ENCODE peak calls at places on chromosomes 12 and 14, in eight cellular contexts. P, F, G, I, D, E, B and R are unnamed samples.

GRCh38 chr14:74619672-74620131 is 7.7 kb upstream of the LTBP2 start:
- DNase-seq in P (no peak), F (peak; percentile 80), G (peak; percentile 99), I (no peak), D (no peak), E (peak; percentile 63), B (no peak), R (no peak)

GRCh38 chr14:23384364-23385080 is 7.7 kb downstream of the CMTM5 start:
- DNase-seq in P (no peak), F (no peak), G (no peak), I (no peak), D (no peak), E (no peak), B (no peak), R (no peak)

GRCh38 chr12:120744922-120745493 is 19.4 kb downstream of the ACADS start:
- DNase-seq in P (peak; percentile 17), F (no peak), G (no peak), I (no peak), D (no peak), E (no peak), B (no peak), R (no peak)

GRCh38 chr12:2879853-2880252 is 2.8 kb downstream of the RHNO1 start:
- DNase-seq in P (no peak), F (no peak), G (no peak), I (no peak), D (no peak), E (no peak), B (no peak), R (no peak)

GRCh38 chr12:108231909-108232434 is 102.9 kb downstream of the WSCD2 start:
- DNase-seq in P (no peak), F (no peak), G (no peak), I (no peak), D (no peak), E (no peak), B (no peak), R (no peak)

GRCh38 chr12:47458273-47458672 is 247.6 kb downstream of the RPAP3 start:
- DNase-seq in P (no peak), F (peak; percentile 16), G (no peak), I (no peak), D (no peak), E (peak; percentile 48), B (peak; percentile 3), R (no peak)

GRCh38 chr14:47660158-47660557 is 15.2 kb downstream of the MDGA2 start:
- DNase-seq in P (no peak), F (no peak), G (no peak), I (no peak), D (no peak), E (no peak), B (no peak), R (no peak)

GRCh38 chr12:93115198-93115601 is 186.1 kb upstream of the EEA1 start:
- DNase-seq in P (no peak), F (no peak), G (peak; percentile 47), I (no peak), D (no peak), E (no peak), B (no peak), R (no peak)

GRCh38 chr14:67413806-67414769 is 2.1 kb upstream of the PLEK2 start:
- DNase-seq in P (no peak), F (peak; percentile 51), G (peak; percentile 91), I (no peak), D (no peak), E (peak; percentile 95), B (peak; percentile 88), R (no peak)

GRCh38 chr14:95699397-95699796 is 13.2 kb downstream of the TCL1B start:
- DNase-seq in P (peak; percentile 34), F (no peak), G (no peak), I (no peak), D (peak; percentile 50), E (no peak), B (no peak), R (no peak)

GRCh38 chr14:69005432-69006148 is 26.5 kb upstream of the ACTN1 start:
- DNase-seq in P (no peak), F (peak; percentile 77), G (peak; percentile 97), I (peak; percentile 17), D (no peak), E (peak; percentile 91), B (peak; percentile 47), R (no peak)

DNA sequence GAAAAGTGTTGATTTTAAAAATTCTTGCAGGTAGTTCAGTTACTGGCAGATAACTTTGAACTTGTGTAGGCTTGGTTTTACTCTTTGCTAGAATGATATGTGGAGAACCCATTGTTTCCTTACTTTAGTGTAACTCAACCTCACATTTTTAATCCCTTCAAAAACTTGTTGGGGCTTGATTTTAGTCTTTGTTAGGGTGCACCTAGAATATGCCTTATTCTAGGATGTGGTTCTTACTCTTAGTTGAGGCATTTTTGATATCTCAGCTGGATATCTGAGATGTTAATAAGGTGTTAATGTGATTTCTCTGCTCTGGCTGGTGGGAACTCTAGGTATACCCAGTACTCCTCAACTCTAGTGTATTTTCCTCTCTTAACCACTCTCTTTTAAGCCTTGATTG is 10.0 kb downstream of the MNAT1 start:
- DNase-seq in P (no peak), F (no peak), G (no peak), I (no peak), D (no peak), E (no peak), B (no peak), R (no peak)
- H3K79me2 ChIP-seq in P (peaks cover 97% of the 10 kb centered on the region), F (peaks cover 94% of the 10 kb centered on the region), G (peaks cover 97% of the 10 kb centered on the region), I (peaks cover 96% of the 10 kb centered on the region), D (peaks cover 85% of the 10 kb centered on the region), E (peaks cover 93% of the 10 kb centered on the region), B (peaks cover 79% of the 10 kb centered on the region), R (peaks cover 36% of the 10 kb centered on the region)

GRCh38 chr14:104926619-104927431 is 2.1 kb downstream of the PLD4 start:
- DNase-seq in P (peak; percentile 20), F (no peak), G (no peak), I (no peak), D (peak; percentile 91), E (no peak), B (no peak), R (peak; percentile 76)
- TF ChIP-seq EZH2phosphoT487 in P (no peak), F (no peak), G (no peak), I (no peak), D (no peak), E (no peak), B (no peak), R (no peak)

DNA sequence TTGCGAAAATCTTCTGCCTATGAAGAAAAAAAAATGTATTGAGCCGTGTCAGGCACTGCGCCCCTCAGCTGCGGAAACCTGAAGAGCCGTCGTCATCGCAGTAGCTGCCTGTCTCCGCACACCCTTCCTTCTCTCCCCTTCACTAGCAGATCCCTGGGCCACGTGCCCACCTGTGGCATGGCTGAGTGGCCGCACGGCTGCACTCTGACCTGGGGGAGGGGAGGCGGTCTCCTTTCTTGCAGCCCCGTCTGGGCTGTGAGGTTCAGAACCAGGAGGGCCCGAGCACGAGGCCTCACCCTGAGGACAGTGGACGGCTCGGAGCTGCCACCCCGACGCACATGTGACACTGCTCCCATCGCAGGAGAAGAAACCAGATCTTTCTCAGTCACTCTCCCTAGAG is 24.9 kb downstream of the PGAM5 start:
- DNase-seq in P (no peak), F (no peak), G (no peak), I (no peak), D (no peak), E (no peak), B (no peak), R (no peak)
- H3K79me2 ChIP-seq in P (no peaks in the 10 kb centered on the region), F (no peaks in the 10 kb centered on the region), G (peaks cover 69% of the 10 kb centered on the region), I (no peaks in the 10 kb centered on the region), D (no peaks in the 10 kb centered on the region), E (no peaks in the 10 kb centered on the region), B (peaks cover 5% of the 10 kb centered on the region), R (no peaks in the 10 kb centered on the region)

DNA sequence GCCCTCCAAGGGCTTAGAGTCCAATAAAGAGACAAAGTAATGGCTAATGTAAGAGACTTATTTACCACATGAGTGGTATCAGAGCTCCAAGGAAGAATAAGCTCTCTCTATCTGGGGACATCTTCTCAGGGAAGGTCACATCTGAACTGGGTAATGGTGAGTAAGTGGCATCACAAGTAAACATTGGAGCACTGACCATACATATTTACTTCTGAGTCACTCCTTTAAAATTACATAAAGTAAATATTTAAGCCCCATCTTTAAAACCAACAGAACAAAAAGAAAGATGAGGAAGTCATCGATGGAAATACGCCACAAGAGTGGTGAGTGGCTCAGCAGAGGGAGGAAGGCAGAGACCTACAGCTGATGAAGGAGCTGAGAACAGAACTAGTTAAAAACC is 159.9 kb downstream of the DUSP6 start:
- DNase-seq in P (no peak), F (no peak), G (no peak), I (no peak), D (no peak), E (peak; percentile 90), B (no peak), R (no peak)
- TF ChIP-seq EZH2phosphoT487 in P (no peak), F (no peak), G (no peak), I (no peak), D (no peak), E (no peak), B (no peak), R (no peak)

GRCh38 chr12:53300187-53300586 is 692 bp downstream of the MYG1 start:
- DNase-seq in P (peak; percentile 32), F (no peak), G (peak; percentile 84), I (no peak), D (no peak), E (no peak), B (no peak), R (no peak)
- H3K79me2 ChIP-seq in P (peaks cover 38% of the 10 kb centered on the region), F (peaks cover 47% of the 10 kb centered on the region), G (peaks cover 68% of the 10 kb centered on the region), I (peaks cover 60% of the 10 kb centered on the region), D (peaks cover 25% of the 10 kb centered on the region), E (peaks cover 64% of the 10 kb centered on the region), B (peaks cover 76% of the 10 kb centered on the region), R (peaks cover 77% of the 10 kb centered on the region)

DNA sequence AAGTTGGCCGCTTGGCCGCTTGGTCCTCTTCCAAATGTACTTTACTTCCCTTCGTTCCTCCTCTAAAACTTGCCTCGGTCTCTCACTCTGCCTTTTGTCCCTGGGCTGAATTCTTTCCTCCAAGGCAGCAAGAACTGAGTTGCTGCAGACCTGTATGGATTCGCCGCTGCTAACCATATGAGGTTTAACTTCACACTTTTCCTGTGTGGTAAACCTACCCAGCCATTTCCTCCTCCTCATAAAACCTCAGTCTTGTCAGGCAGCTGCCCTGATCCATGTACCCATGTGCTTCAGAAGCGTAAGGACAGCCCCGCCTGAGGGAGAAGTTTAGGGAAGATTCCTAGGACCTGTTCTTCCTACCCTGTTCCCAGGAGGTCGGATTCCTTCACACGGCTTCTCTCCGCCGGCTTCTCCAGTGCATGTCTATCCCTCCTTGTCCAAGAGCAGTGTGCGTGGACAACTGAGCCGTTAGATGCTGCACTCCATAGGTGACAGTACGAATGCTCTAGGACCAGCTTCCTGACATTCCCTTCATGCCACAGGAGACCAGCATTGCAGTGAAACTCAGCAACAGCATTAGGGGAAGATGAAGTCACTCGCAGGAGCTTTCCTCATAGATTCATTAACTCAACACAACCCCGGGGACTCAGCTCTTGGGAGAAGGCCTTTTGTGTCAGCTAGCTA is 188.1 kb downstream of the MON2 start:
- DNase-seq in P (no peak), F (no peak), G (no peak), I (no peak), D (no peak), E (no peak), B (no peak), R (no peak)
- TF ChIP-seq EZH2phosphoT487 in P (no peak), F (no peak), G (no peak), I (no peak), D (no peak), E (no peak), B (no peak), R (no peak)

DNA sequence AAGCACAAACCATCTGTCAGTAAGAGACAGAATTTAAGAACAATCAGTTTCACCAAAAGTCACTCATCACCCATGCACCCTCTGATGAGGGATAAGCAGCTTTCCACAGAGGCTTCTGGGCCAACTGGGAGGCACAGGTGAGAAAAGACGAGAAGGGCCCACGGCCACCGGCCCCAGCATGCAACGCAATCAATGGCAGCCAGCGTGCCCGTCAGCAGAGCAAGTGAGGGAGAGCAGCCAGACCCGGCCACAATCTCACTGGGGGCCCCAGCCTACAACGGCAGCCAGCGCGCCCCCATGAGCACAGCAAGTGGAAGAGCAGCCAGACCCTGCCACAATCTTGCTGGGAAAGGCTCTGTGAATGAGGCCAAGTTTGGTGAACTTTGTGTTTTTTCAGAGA is 13.3 kb downstream of the ANKLE2 start:
- DNase-seq in P (peak; percentile 16), F (no peak), G (no peak), I (no peak), D (no peak), E (no peak), B (no peak), R (no peak)
- H3K79me2 ChIP-seq in P (peaks cover 34% of the 10 kb centered on the region), F (peaks cover 59% of the 10 kb centered on the region), G (peaks cover 100% of the 10 kb centered on the region), I (peaks cover 47% of the 10 kb centered on the region), D (peaks cover 42% of the 10 kb centered on the region), E (peaks cover 52% of the 10 kb centered on the region), B (peaks cover 65% of the 10 kb centered on the region), R (no peaks in the 10 kb centered on the region)